ENCODE peak calls at places on chromosome 10, in eight cellular contexts. U is islet precursor cell, S is HL-60, X is GM04503, Y is WERI-Rb-1, T is lower leg skin, I is NCI-H2081, L is brain pericyte. Z is an unnamed sample.

GRCh38 chr10:788796-789748 is 99.6 kb upstream of the DIP2C start:
- DNase-seq in L (no peak), I (peak; percentile 46), X (peak; percentile 29), Y (no peak), U (peak; percentile 85), T (peak; percentile 94), S (no peak), Z (peak; percentile 66)

GRCh38 chr10:37754538-37755323 is 102.7 kb downstream of the ZNF248 start:
- DNase-seq in T (no peak), I (no peak), Y (peak; percentile 70), L (no peak), X (no peak), S (no peak), U (no peak), Z (no peak)

GRCh38 chr10:103040424-103040823 is 122.3 kb downstream of the CNNM2 start:
- DNase-seq in S (no peak), T (no peak), L (no peak), I (no peak), X (peak; percentile 51), U (peak; percentile 60), Y (no peak), Z (no peak)

GRCh38 chr10:130771491-130771890 is 540.0 kb downstream of the TCERG1L start:
- DNase-seq in T (peak; percentile 56), S (no peak), Y (peak; percentile 74), U (peak; percentile 37), X (no peak), I (no peak), L (no peak), Z (no peak)

GRCh38 chr10:111113961-111114830 is 37.4 kb downstream of the ADRA2A start:
- DNase-seq in Y (no peak), U (peak; percentile 43), I (no peak), T (peak; percentile 81), S (no peak), L (no peak), X (no peak), Z (no peak)

GRCh38 chr10:50416181-50416824 is 165.0 kb upstream of the ASAH2 start:
- DNase-seq in L (no peak), S (no peak), I (no peak), U (no peak), X (no peak), T (no peak), Y (no peak), Z (no peak)

GRCh38 chr10:69863580-69863979 is 61.9 kb downstream of the COL13A1 start:
- DNase-seq in T (no peak), U (no peak), S (no peak), X (no peak), I (no peak), L (no peak), Y (no peak), Z (no peak)

GRCh38 chr10:113167702-113168101 is 217.7 kb downstream of the TCF7L2 start:
- DNase-seq in X (no peak), L (no peak), S (no peak), Y (no peak), T (no peak), I (no peak), U (no peak), Z (no peak)

GRCh38 chr10:86798030-86798429 is 41.6 kb downstream of the BMPR1A start:
- DNase-seq in T (no peak), Y (no peak), X (no peak), S (no peak), L (no peak), I (no peak), U (no peak), Z (no peak)

GRCh38 chr10:35075228-35075627 is 14.9 kb downstream of the CUL2 start:
- DNase-seq in T (no peak), S (no peak), Y (no peak), U (no peak), L (no peak), I (no peak), X (no peak), Z (no peak)

GRCh38 chr10:33073641-33074410 is 115.8 kb upstream of the ITGB1 start:
- DNase-seq in L (no peak), U (no peak), X (peak; percentile 47), I (no peak), T (no peak), Y (no peak), S (no peak), Z (no peak)

GRCh38 chr10:70962686-70963085 is 74.3 kb upstream of the PCBD1 start:
- DNase-seq in L (no peak), X (no peak), T (no peak), U (no peak), S (no peak), I (no peak), Y (no peak), Z (no peak)

GRCh38 chr10:23341004-23341403 is 3.6 kb downstream of the C10orf67 start:
- DNase-seq in L (no peak), U (no peak), T (no peak), X (no peak), I (no peak), Y (no peak), S (no peak), Z (no peak)

Z was measured in sciatic nerve.